ENCODE peak calls at places on chromosomes 7 and 10, in four cellular contexts. O is cardiac fibroblast, F is G401, K is left ventricle myocardium inferior. G is an unnamed sample.

GRCh38 chr7:28926871-28927597 is 31.1 kb downstream of the TRIL start:
- DNase-seq in O (peak; percentile 95), F (peak; percentile 94), K (peak; percentile 64), G (peak; percentile 80)

GRCh38 chr10:90321132-90321816 is 536.6 kb downstream of the HTR7 start:
- DNase-seq in O (peak; percentile 45), F (no peak), K (no peak), G (no peak)

GRCh38 chr7:158390460-158390859 is 197.2 kb downstream of the PTPRN2 start:
- DNase-seq in O (no peak), F (no peak), K (no peak), G (no peak)

GRCh38 chr10:75400163-75400768 is 1.3 kb downstream of the ZNF503 start:
- DNase-seq in O (peak; percentile 59), F (no peak), K (no peak), G (peak; percentile 79)

GRCh38 chr10:119651514-119652327 is 541 bp downstream of the BAG3 start:
- DNase-seq in O (no peak), F (no peak), K (peak; percentile 22), G (no peak)

GRCh38 chr7:6256709-6257535 is 15.5 kb downstream of the CYTH3 start:
- DNase-seq in O (peak; percentile 72), F (no peak), K (peak; percentile 73), G (peak; percentile 84)

GRCh38 chr7:136998495-136998894 is 130.0 kb downstream of the CHRM2 start:
- DNase-seq in O (no peak), F (no peak), K (no peak), G (no peak)

GRCh38 chr7:29987083-29987482 is 2.5 kb downstream of the SCRN1 start:
- DNase-seq in O (no peak), F (peak; percentile 48), K (no peak), G (no peak)

GRCh38 chr7:24881622-24882021 is 98.4 kb downstream of the OSBPL3 start:
- DNase-seq in O (no peak), F (no peak), K (no peak), G (no peak)

GRCh38 chr10:31646519-31646918 is 282.1 kb downstream of the ARHGAP12 start:
- DNase-seq in O (no peak), F (no peak), K (no peak), G (no peak)

GRCh38 chr7:141880960-141881359 is 35.2 kb upstream of the OR9A4 start:
- DNase-seq in O (no peak), F (no peak), K (no peak), G (peak; percentile 57)

GRCh38 chr10:112115781-112116385 is 67.7 kb downstream of the GPAM start:
- DNase-seq in O (peak; percentile 21), F (no peak), K (no peak), G (no peak)

GRCh38 chr10:52771534-52772455 is 789 bp downstream of the MBL2 start:
- DNase-seq in O (peak; percentile 5), F (peak; percentile 45), K (no peak), G (no peak)

GRCh38 chr10:132168571-132169030 is 18.1 kb upstream of the DPYSL4 start:
- DNase-seq in O (no peak), F (peak; percentile 53), K (no peak), G (peak; percentile 68)

GRCh38 chr7:87398441-87398840 is 53.0 kb downstream of the CROT start:
- DNase-seq in O (peak; percentile 28), F (no peak), K (no peak), G (no peak)

GRCh38 chr7:43479543-43479942 is 103.4 kb upstream of the STK17A start:
- DNase-seq in O (no peak), F (no peak), K (no peak), G (no peak)

GRCh38 chr7:28551311-28551710 is 139.0 kb downstream of the CREB5 start:
- DNase-seq in O (no peak), F (no peak), K (no peak), G (no peak)

GRCh38 chr7:1534330-1535099 is 4.0 kb downstream of the MAFK start:
- DNase-seq in O (no peak), F (no peak), K (no peak), G (peak; percentile 37)

GRCh38 chr10:69338547-69339450 is 60.5 kb downstream of the HK1 start:
- DNase-seq in O (peak; percentile 41), F (no peak), K (no peak), G (no peak)

GRCh38 chr7:149772821-149773425 is 465 bp downstream of the ZNF467 start:
- DNase-seq in O (no peak), F (no peak), K (no peak), G (peak; percentile 83)

G was measured in Right ventricle myocardium inferior.